ENCODE peak calls at places on chromosomes 2 and 18, in six cellular contexts. B, W, P, A, D and X are unnamed samples.

GRCh38 chr2:111946294-111947114 is 48.1 kb downstream of the MERTK start:
- DNase-seq in W (peak), P (peak), A (peak), D (no peak), B (peak), X (peak)

GRCh38 chr2:157837851-157838441 is 38.2 kb downstream of the ACVR1 start:
- DNase-seq in D (peak), W (peak), B (peak), A (peak), P (no peak), X (no peak)

GRCh38 chr2:10439185-10439879 is 8.8 kb downstream of the ODC1 start:
- DNase-seq in P (no peak), W (no peak), D (no peak), B (peak), A (no peak), X (no peak)

GRCh38 chr2:127228102-127228501 is 8.0 kb upstream of the CYP27C1 start:
- DNase-seq in W (no peak), D (no peak), A (no peak), B (no peak), P (no peak), X (no peak)

GRCh38 chr18:43751203-43751602 is 473.9 kb upstream of the SYT4 start:
- DNase-seq in P (no peak), D (no peak), A (no peak), W (no peak), B (no peak), X (no peak)

GRCh38 chr18:39672171-39672570 is 2106.6 kb upstream of the CELF4 start:
- DNase-seq in B (no peak), P (no peak), W (no peak), A (no peak), D (no peak), X (no peak)

GRCh38 chr2:150679456-150680120 is 192.1 kb upstream of the RND3 start:
- DNase-seq in P (no peak), A (peak), B (no peak), D (no peak), W (no peak), X (no peak)

GRCh38 chr18:57859314-57859713 is 56.2 kb upstream of the ATP8B1 start:
- DNase-seq in D (no peak), A (no peak), W (no peak), B (peak), P (no peak), X (no peak)

GRCh38 chr2:97747285-97747684 is 33.9 kb downstream of the ZAP70 start:
- DNase-seq in W (no peak), A (no peak), B (no peak), P (no peak), D (no peak), X (no peak)

GRCh38 chr2:176642074-176642473 is 372.8 kb downstream of the MTX2 start:
- DNase-seq in W (no peak), A (peak), B (no peak), P (no peak), D (no peak), X (peak)

GRCh38 chr2:172943992-172944793 is 131.5 kb upstream of the MAP3K20 start:
- DNase-seq in W (no peak), B (no peak), D (no peak), P (no peak), A (peak), X (no peak)

GRCh38 chr2:181896286-181896685 is 4.8 kb downstream of the ITPRID2 start:
- DNase-seq in B (no peak), W (no peak), A (no peak), P (no peak), D (no peak), X (no peak)
- H3K27ac ChIP-seq in B (no peak), W (no peak), A (no peak), P (no peak), D (no peak), X (no peak)

GRCh38 chr2:19363474-19363778 is 5.0 kb upstream of the OSR1 start:
- DNase-seq in B (no peak), W (no peak), D (no peak), A (no peak), P (no peak), X (no peak)

GRCh38 chr2:19362652-19363473 is 4.4 kb upstream of the OSR1 start:
- DNase-seq in D (peak), A (peak), W (peak), P (peak), B (peak), X (no peak)

GRCh38 chr2:19365126-19365525 is 6.7 kb upstream of the OSR1 start:
- DNase-seq in W (no peak), D (no peak), P (no peak), B (no peak), A (no peak), X (no peak)

GRCh38 chr2:19362094-19362649 is 3.7 kb upstream of the OSR1 start:
- DNase-seq in B (no peak), W (no peak), A (peak), P (peak), D (no peak), X (no peak)

GRCh38 chr2:19364014-19364413 is 5.6 kb upstream of the OSR1 start:
- DNase-seq in P (no peak), D (no peak), W (no peak), A (no peak), B (no peak), X (no peak)
- H3K27ac ChIP-seq in P (no peak), D (no peak), W (no peak), A (no peak), B (no peak), X (no peak)

DNA sequence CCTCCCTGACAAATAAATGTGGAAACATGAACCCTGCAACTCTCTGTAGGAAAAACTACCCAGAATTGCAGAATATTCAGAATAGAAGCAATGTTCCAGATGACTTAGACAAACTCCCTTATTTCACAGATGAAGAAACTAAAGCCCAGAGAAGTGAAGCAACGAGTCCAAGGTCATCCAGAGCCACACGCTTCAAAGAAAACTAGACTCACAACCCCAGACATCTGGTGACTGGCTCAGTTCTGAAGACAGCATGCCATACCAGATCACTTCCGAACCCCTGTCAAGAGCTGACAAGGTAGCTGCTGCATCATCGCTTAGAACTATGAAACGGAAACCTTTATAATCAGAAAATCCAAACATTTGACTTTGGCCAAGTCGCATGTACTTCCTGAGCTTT is 101.3 kb downstream of the PID1 start:
- DNase-seq in D (no peak), B (no peak), W (no peak), A (no peak), P (no peak), X (no peak)
- H3K27ac ChIP-seq in D (no peak), B (no peak), W (no peak), A (no peak), P (no peak), X (no peak)

GRCh38 chr2:196409376-196409775 is 230.1 kb upstream of the CCDC150 start:
- DNase-seq in A (no peak), B (no peak), D (no peak), P (no peak), W (no peak), X (no peak)

GRCh38 chr2:196415384-196415783 is 224.1 kb upstream of the CCDC150 start:
- DNase-seq in B (no peak), W (no peak), D (no peak), A (no peak), P (no peak), X (no peak)

GRCh38 chr2:196410008-196410407 is 229.5 kb upstream of the CCDC150 start:
- DNase-seq in A (no peak), W (no peak), B (no peak), D (no peak), P (no peak), X (no peak)

DNA sequence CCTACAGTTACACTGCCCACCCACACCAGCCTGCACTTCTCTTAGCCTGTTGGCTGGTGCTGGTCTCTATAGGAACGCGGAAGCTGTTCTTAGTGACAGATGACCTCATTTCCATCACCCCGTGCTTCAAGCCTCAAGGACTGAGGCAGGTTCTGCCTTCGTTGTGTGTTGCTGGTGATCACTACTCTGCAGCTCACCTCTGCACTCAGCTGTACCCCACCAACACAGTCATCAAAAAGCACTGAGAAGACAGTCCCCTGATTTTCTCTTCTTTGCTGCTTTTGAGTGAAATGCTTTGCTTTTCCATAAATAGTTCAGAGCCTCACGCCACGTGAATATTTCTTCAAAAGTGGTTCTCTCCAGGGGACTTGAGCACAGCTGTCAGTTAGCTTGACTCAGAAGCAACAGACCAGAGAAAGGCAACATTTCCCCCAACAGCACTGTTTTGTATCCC is 225.7 kb upstream of the CCDC150 start:
- DNase-seq in A (no peak), P (no peak), D (no peak), W (no peak), B (no peak), X (no peak)
- H3K27ac ChIP-seq in A (no peak), P (no peak), D (peak), W (no peak), B (no peak), X (no peak)